ENCODE peak calls at places on chromosomes 3 and 15, in seven cellular contexts. One of them, this sample, is unnamed.

GRCh38 chr3:20074226-20075063 is 34.2 kb downstream of the KAT2B start:
- DNase-seq in stimulated activated CD4-positive, alpha-beta T cell treated with anti-CD3 and anti-CD28 coated beads, Interleukin-15, amount 100 ng/mL, for 1 hour: no peak
- DNase-seq in hypothalamus: no peak
- DNase-seq in AG09319: no peak
- DNase-seq in effector memory CD8-positive, alpha-beta T cell: no peak
- DNase-seq in iPS DF 6.9: no peak
- DNase-seq in NCI-H345: no peak
- DNase-seq in this sample: no peak

GRCh38 chr3:150920236-150920635 is 15.0 kb upstream of the MINDY4B start:
- DNase-seq in AG09319: no peak
- DNase-seq in iPS DF 6.9: no peak
- DNase-seq in hypothalamus: no peak
- DNase-seq in NCI-H345: no peak
- DNase-seq in effector memory CD8-positive, alpha-beta T cell: no peak
- DNase-seq in stimulated activated CD4-positive, alpha-beta T cell treated with anti-CD3 and anti-CD28 coated beads, Interleukin-15, amount 100 ng/mL, for 1 hour: no peak
- DNase-seq in this sample: no peak

GRCh38 chr15:60932051-60932915 is 296.8 kb downstream of the RORA start:
- DNase-seq in AG09319: peak; percentile 30
- DNase-seq in iPS DF 6.9: no peak
- DNase-seq in effector memory CD8-positive, alpha-beta T cell: peak; percentile 31
- DNase-seq in hypothalamus: no peak
- DNase-seq in NCI-H345: no peak
- DNase-seq in stimulated activated CD4-positive, alpha-beta T cell treated with anti-CD3 and anti-CD28 coated beads, Interleukin-15, amount 100 ng/mL, for 1 hour: peak; percentile 36
- DNase-seq in this sample: no peak

GRCh38 chr3:54918516-54918915 is 9.3 kb downstream of the LRTM1 start:
- DNase-seq in effector memory CD8-positive, alpha-beta T cell: no peak
- DNase-seq in NCI-H345: no peak
- DNase-seq in AG09319: no peak
- DNase-seq in hypothalamus: no peak
- DNase-seq in iPS DF 6.9: no peak
- DNase-seq in stimulated activated CD4-positive, alpha-beta T cell treated with anti-CD3 and anti-CD28 coated beads, Interleukin-15, amount 100 ng/mL, for 1 hour: no peak
- DNase-seq in this sample: no peak

GRCh38 chr15:99410477-99410876 is 155.3 kb upstream of the MEF2A start:
- DNase-seq in hypothalamus: no peak
- DNase-seq in stimulated activated CD4-positive, alpha-beta T cell treated with anti-CD3 and anti-CD28 coated beads, Interleukin-15, amount 100 ng/mL, for 1 hour: no peak
- DNase-seq in iPS DF 6.9: no peak
- DNase-seq in NCI-H345: no peak
- DNase-seq in effector memory CD8-positive, alpha-beta T cell: no peak
- DNase-seq in AG09319: no peak
- DNase-seq in this sample: no peak

GRCh38 chr3:161920196-161920595 is 423.6 kb downstream of the OTOL1 start:
- DNase-seq in stimulated activated CD4-positive, alpha-beta T cell treated with anti-CD3 and anti-CD28 coated beads, Interleukin-15, amount 100 ng/mL, for 1 hour: no peak
- DNase-seq in NCI-H345: no peak
- DNase-seq in AG09319: no peak
- DNase-seq in effector memory CD8-positive, alpha-beta T cell: no peak
- DNase-seq in iPS DF 6.9: no peak
- DNase-seq in hypothalamus: no peak
- DNase-seq in this sample: no peak

GRCh38 chr3:146250449-146251382 is at the start of gene PLSCR4:
- DNase-seq in NCI-H345: peak; percentile 50
- DNase-seq in effector memory CD8-positive, alpha-beta T cell: no peak
- DNase-seq in hypothalamus: peak; percentile 38
- DNase-seq in iPS DF 6.9: no peak
- DNase-seq in AG09319: peak; percentile 61
- DNase-seq in stimulated activated CD4-positive, alpha-beta T cell treated with anti-CD3 and anti-CD28 coated beads, Interleukin-15, amount 100 ng/mL, for 1 hour: no peak
- DNase-seq in this sample: no peak

GRCh38 chr15:37057831-37058230 is 42.5 kb downstream of the MEIS2 start:
- DNase-seq in iPS DF 6.9: no peak
- DNase-seq in hypothalamus: no peak
- DNase-seq in stimulated activated CD4-positive, alpha-beta T cell treated with anti-CD3 and anti-CD28 coated beads, Interleukin-15, amount 100 ng/mL, for 1 hour: no peak
- DNase-seq in NCI-H345: no peak
- DNase-seq in AG09319: no peak
- DNase-seq in effector memory CD8-positive, alpha-beta T cell: no peak
- DNase-seq in this sample: no peak

GRCh38 chr3:196339493-196340254 is 1.5 kb upstream of the TM4SF19 start:
- DNase-seq in iPS DF 6.9: no peak
- DNase-seq in stimulated activated CD4-positive, alpha-beta T cell treated with anti-CD3 and anti-CD28 coated beads, Interleukin-15, amount 100 ng/mL, for 1 hour: no peak
- DNase-seq in NCI-H345: no peak
- DNase-seq in effector memory CD8-positive, alpha-beta T cell: no peak
- DNase-seq in hypothalamus: no peak
- DNase-seq in AG09319: no peak
- DNase-seq in this sample: peak; percentile 38

GRCh38 chr15:61835476-61836106 is 224.7 kb downstream of the VPS13C start:
- DNase-seq in NCI-H345: peak; percentile 59
- DNase-seq in iPS DF 6.9: peak; percentile 64
- DNase-seq in stimulated activated CD4-positive, alpha-beta T cell treated with anti-CD3 and anti-CD28 coated beads, Interleukin-15, amount 100 ng/mL, for 1 hour: no peak
- DNase-seq in AG09319: peak; percentile 8
- DNase-seq in effector memory CD8-positive, alpha-beta T cell: peak; percentile 56
- DNase-seq in hypothalamus: peak; percentile 40
- DNase-seq in this sample: no peak

GRCh38 chr15:82014989-82015388 is 30.8 kb downstream of the MEX3B start:
- DNase-seq in iPS DF 6.9: no peak
- DNase-seq in NCI-H345: no peak
- DNase-seq in AG09319: no peak
- DNase-seq in effector memory CD8-positive, alpha-beta T cell: no peak
- DNase-seq in stimulated activated CD4-positive, alpha-beta T cell treated with anti-CD3 and anti-CD28 coated beads, Interleukin-15, amount 100 ng/mL, for 1 hour: no peak
- DNase-seq in hypothalamus: no peak
- DNase-seq in this sample: no peak

This sample was measured in HL-60.